ENCODE peak calls at places on chromosomes 13 and 19, in six cellular contexts. T is activated T-helper 1 cell treated with anti-CD3 and anti-CD28 coated beads, Interleukin-12 subunit alpha, Interleukin-12 subunit beta, Interleukin-2, Interleukin-4 antibody, amounts not matched to agents 30 ng/mL and 10 ng/mL and 1 ng/mL, durations not matched to agents 14 hours and 24 hours and 36 hours; W is fibroblast of mammary gland; R is T-helper 1 cell; A is activated T-cell treated with anti-CD3 and anti-CD28 coated beads, Interleukin-2, amount 50 U/mL, for 24 hours; B is activated gamma-delta T cell treated with Interleukin-2 at 50 U/mL for 16 hours. Y is an unnamed sample.

GRCh38 chr19:46426035-46426505 is 2.7 kb downstream of the PNMA8C start:
- DNase-seq in B (no peak), R (no peak), W (peak), T (no peak), A (no peak), Y (peak)

GRCh38 chr19:10985502-10985901 is 24.7 kb downstream of the SMARCA4 start:
- DNase-seq in B (no peak), A (no peak), T (no peak), R (no peak), W (no peak), Y (no peak)

GRCh38 chr13:113471844-113472243 is 18.6 kb upstream of the ADPRHL1 start:
- DNase-seq in A (no peak), T (no peak), R (no peak), W (no peak), B (no peak), Y (no peak)

GRCh38 chr13:95033890-95034289 is 267.4 kb downstream of the ABCC4 start:
- DNase-seq in R (no peak), T (no peak), B (no peak), W (no peak), A (no peak), Y (no peak)

GRCh38 chr19:7973883-7974282 is 30.4 kb upstream of the TIMM44 start:
- DNase-seq in R (no peak), W (no peak), B (no peak), A (no peak), T (no peak), Y (no peak)

GRCh38 chr19:54399189-54399588 is 16.1 kb upstream of the TTYH1 start:
- DNase-seq in B (no peak), W (no peak), T (no peak), A (no peak), R (no peak), Y (no peak)

GRCh38 chr19:13029893-13030292 is 34.6 kb downstream of the NFIX start:
- DNase-seq in B (no peak), W (no peak), T (no peak), A (no peak), R (no peak), Y (no peak)

GRCh38 chr13:27593267-27593666 is 27.1 kb downstream of the LNX2 start:
- DNase-seq in B (no peak), R (no peak), W (no peak), A (no peak), T (no peak), Y (no peak)

GRCh38 chr19:42199440-42200115 is 17.9 kb downstream of the DEDD2 start:
- DNase-seq in T (peak), R (peak), B (peak), A (peak), W (no peak), Y (no peak)

GRCh38 chr13:66915596-66916185 is 314.4 kb downstream of the PCDH9 start:
- DNase-seq in T (no peak), B (no peak), R (no peak), A (no peak), W (peak), Y (peak)

GRCh38 chr13:35818577-35819165 is 312.5 kb downstream of the DCLK1 start:
- DNase-seq in T (no peak), W (peak), A (no peak), B (no peak), R (no peak), Y (peak)

GRCh38 chr13:83378901-83379300 is 503.4 kb downstream of the SLITRK1 start:
- DNase-seq in W (peak), A (no peak), B (no peak), R (no peak), T (no peak), Y (peak)

GRCh38 chr19:2523630-2524311 is 47.8 kb downstream of the GADD45B start:
- DNase-seq in W (peak), B (no peak), T (no peak), A (no peak), R (no peak), Y (peak)

GRCh38 chr19:33224694-33225457 is 774 bp downstream of the SLC7A10 start:
- DNase-seq in R (no peak), W (no peak), T (no peak), A (no peak), B (no peak), Y (no peak)

GRCh38 chr19:48445256-48445605 is 552 bp upstream of the GRWD1 start:
- DNase-seq in B (no peak), A (peak), R (no peak), W (peak), T (no peak), Y (peak)

GRCh38 chr19:58563034-58563573 is 4.7 kb upstream of the UBE2M start:
- DNase-seq in A (peak), R (no peak), W (no peak), T (no peak), B (no peak), Y (no peak)

GRCh38 chr13:107845911-107846310 is 369.4 kb downstream of the LIG4 start:
- DNase-seq in B (no peak), A (no peak), W (no peak), R (no peak), T (no peak), Y (no peak)

Y was measured in iris pigment epithelial cell.